ENCODE peak calls at places on chromosomes 7 and 10, in four cellular contexts. W is LHCN-M2, L is small intestine, E is NCI-H2029. A is an unnamed sample.

GRCh38 chr7:134513169-134513752 is 14.1 kb upstream of the AKR1B10 start:
- DNase-seq in L (peak), W (peak), E (no peak), A (peak)

GRCh38 chr10:53269482-53269881 is 496.9 kb upstream of the MBL2 start:
- DNase-seq in L (no peak), E (no peak), W (no peak), A (no peak)

GRCh38 chr7:51226042-51226755 is 90.4 kb downstream of the COBL start:
- DNase-seq in E (no peak), L (no peak), W (peak), A (no peak)

GRCh38 chr10:116111483-116112095 is 161.4 kb downstream of the GFRA1 start:
- DNase-seq in W (no peak), L (no peak), E (no peak), A (no peak)

GRCh38 chr10:24208661-24209420 is at the start of gene KIAA1217:
- DNase-seq in L (peak), E (no peak), W (peak), A (no peak)

GRCh38 chr10:106982248-106982647 is 182.3 kb downstream of the SORCS1 start:
- DNase-seq in L (no peak), E (no peak), W (no peak), A (no peak)

GRCh38 chr10:123154943-123155505 is 822 bp downstream of the BUB3 start:
- DNase-seq in W (no peak), E (peak), L (peak), A (no peak)

GRCh38 chr10:31804416-31804815 is 124.2 kb downstream of the ARHGAP12 start:
- DNase-seq in E (no peak), W (no peak), L (no peak), A (no peak)

GRCh38 chr10:72981882-72982529 is 27.4 kb upstream of the PLA2G12B start:
- DNase-seq in E (no peak), L (no peak), W (peak), A (no peak)

GRCh38 chr7:105011771-105012502 is 2.1 kb upstream of the KMT2E start:
- DNase-seq in E (no peak), L (no peak), W (no peak), A (no peak)

GRCh38 chr10:97669561-97669960 is 17.5 kb downstream of the AVPI1 start:
- DNase-seq in E (no peak), L (no peak), W (no peak), A (no peak)

GRCh38 chr10:129411146-129411705 is 55.8 kb upstream of the MGMT start:
- DNase-seq in E (no peak), L (no peak), W (no peak), A (no peak)

GRCh38 chr10:94358480-94358879 is 4.3 kb downstream of the NOC3L start:
- DNase-seq in L (no peak), W (peak), E (peak), A (no peak)

GRCh38 chr10:102114861-102115618 is 5.1 kb downstream of the LDB1 start:
- DNase-seq in W (peak), E (peak), L (peak), A (peak)

GRCh38 chr10:91798736-91799579 is 732 bp downstream of the TNKS2 start:
- DNase-seq in E (no peak), L (peak), W (peak), A (no peak)

GRCh38 chr7:82823073-82823472 is 339.6 kb downstream of the PCLO start:
- DNase-seq in L (no peak), W (no peak), E (no peak), A (no peak)

GRCh38 chr10:80443531-80443974 is 10.6 kb upstream of the TSPAN14 start:
- DNase-seq in W (no peak), L (no peak), E (no peak), A (no peak)

GRCh38 chr10:60934215-60935175 is 9.5 kb downstream of the RHOBTB1 start:
- DNase-seq in L (no peak), E (no peak), W (no peak), A (no peak)

GRCh38 chr10:54854843-54855242 is 53.8 kb upstream of the PCDH15 start:
- DNase-seq in W (no peak), L (no peak), E (no peak), A (no peak)

GRCh38 chr7:36372156-36372555 is 17.5 kb upstream of the ANLN start:
- DNase-seq in W (no peak), E (no peak), L (no peak), A (no peak)

GRCh38 chr7:158394936-158395335 is 192.7 kb downstream of the PTPRN2 start:
- DNase-seq in W (no peak), E (peak), L (no peak), A (no peak)

GRCh38 chr10:70066190-70066589 is 13.5 kb downstream of the MACROH2A2 start:
- DNase-seq in W (no peak), L (no peak), E (no peak), A (no peak)

GRCh38 chr10:118035358-118036031 is 11.2 kb downstream of the RAB11FIP2 start:
- DNase-seq in E (no peak), L (no peak), W (no peak), A (no peak)

GRCh38 chr7:99359465-99360154 is 14.9 kb upstream of the ARPC1B start:
- DNase-seq in E (no peak), L (no peak), W (no peak), A (no peak)

GRCh38 chr7:47478017-47478344 is 103.9 kb downstream of the TNS3 start:
- DNase-seq in W (peak), L (no peak), E (no peak), A (no peak)

GRCh38 chr10:27607591-27607990 is 103.5 kb downstream of the RAB18 start:
- DNase-seq in E (no peak), L (peak), W (no peak), A (no peak)

GRCh38 chr7:100674441-100675407 is 1.2 kb downstream of the GNB2 start:
- DNase-seq in L (peak), W (no peak), E (no peak), A (no peak)

GRCh38 chr10:26723016-26723415 is 25.5 kb downstream of the PDSS1 start:
- DNase-seq in W (no peak), L (no peak), E (no peak), A (no peak)

GRCh38 chr7:51860305-51860704 is 543.7 kb upstream of the COBL start:
- DNase-seq in W (no peak), E (no peak), L (no peak), A (no peak)

GRCh38 chr10:4781955-4782354 is 44.1 kb upstream of the AKR1E2 start:
- DNase-seq in L (no peak), W (no peak), E (no peak), A (no peak)

GRCh38 chr10:7107287-7107686 is 303.5 kb downstream of the SFMBT2 start:
- DNase-seq in E (no peak), L (no peak), W (no peak), A (no peak)

GRCh38 chr10:103856497-103857175 is 1.3 kb upstream of the SH3PXD2A start:
- DNase-seq in L (no peak), W (no peak), E (no peak), A (no peak)

A was measured in NCI-H2107.